ENCODE peak calls at places on chromosomes 13 and 19, in ten cellular contexts. One of them, this sample, is unnamed.

GRCh38 chr19:3723883-3724282 is 15.7 kb downstream of the TJP3 start:
- DNase-seq in mucosa of descending colon: no peak
- DNase-seq in K562: no peak
- DNase-seq in testis: no peak
- DNase-seq in colonic mucosa: no peak
- DNase-seq in tibial nerve: no peak
- DNase-seq in sigmoid colon: no peak
- DNase-seq in BJ: no peak
- DNase-seq in PC-3: no peak
- DNase-seq in iPS DF 6.9: no peak
- DNase-seq in this sample: no peak

GRCh38 chr13:86907116-86907515 is 764.1 kb upstream of the SLITRK5 start:
- DNase-seq in mucosa of descending colon: no peak
- DNase-seq in K562: no peak
- DNase-seq in testis: no peak
- DNase-seq in colonic mucosa: no peak
- DNase-seq in tibial nerve: no peak
- DNase-seq in sigmoid colon: no peak
- DNase-seq in BJ: no peak
- DNase-seq in PC-3: no peak
- DNase-seq in iPS DF 6.9: no peak
- DNase-seq in this sample: no peak

GRCh38 chr13:46119883-46120614 is 15.2 kb upstream of the CPB2 start:
- DNase-seq in mucosa of descending colon: no peak
- DNase-seq in K562: peak
- DNase-seq in testis: peak
- DNase-seq in colonic mucosa: no peak
- DNase-seq in tibial nerve: no peak
- DNase-seq in sigmoid colon: no peak
- DNase-seq in BJ: no peak
- DNase-seq in PC-3: peak
- DNase-seq in iPS DF 6.9: peak
- DNase-seq in this sample: peak

GRCh38 chr19:17872251-17873001 is 681 bp downstream of the SLC5A5 start:
- DNase-seq in mucosa of descending colon: peak
- DNase-seq in K562: no peak
- DNase-seq in testis: no peak
- DNase-seq in colonic mucosa: no peak
- DNase-seq in tibial nerve: no peak
- DNase-seq in sigmoid colon: no peak
- DNase-seq in BJ: no peak
- DNase-seq in PC-3: no peak
- DNase-seq in iPS DF 6.9: no peak
- DNase-seq in this sample: no peak

GRCh38 chr19:50719566-50719965 is at the start of gene SHANK1:
- DNase-seq in mucosa of descending colon: no peak
- DNase-seq in K562: peak
- DNase-seq in testis: no peak
- DNase-seq in colonic mucosa: no peak
- DNase-seq in tibial nerve: no peak
- DNase-seq in sigmoid colon: no peak
- DNase-seq in BJ: no peak
- DNase-seq in PC-3: no peak
- DNase-seq in iPS DF 6.9: no peak
- DNase-seq in this sample: no peak

GRCh38 chr19:43755256-43755801 is 567 bp upstream of the SMG9 start:
- DNase-seq in mucosa of descending colon: peak
- DNase-seq in K562: peak
- DNase-seq in testis: peak
- DNase-seq in colonic mucosa: peak
- DNase-seq in tibial nerve: peak
- DNase-seq in sigmoid colon: peak
- DNase-seq in BJ: no peak
- DNase-seq in PC-3: peak
- DNase-seq in iPS DF 6.9: no peak
- DNase-seq in this sample: no peak

GRCh38 chr13:45545686-45546409 is 69.7 kb downstream of the ERICH6B start:
- DNase-seq in mucosa of descending colon: no peak
- DNase-seq in K562: no peak
- DNase-seq in testis: no peak
- DNase-seq in colonic mucosa: no peak
- DNase-seq in tibial nerve: no peak
- DNase-seq in sigmoid colon: no peak
- DNase-seq in BJ: no peak
- DNase-seq in PC-3: no peak
- DNase-seq in iPS DF 6.9: no peak
- DNase-seq in this sample: no peak

GRCh38 chr13:46071590-46072249 is 19.2 kb upstream of the ZC3H13 start:
- DNase-seq in mucosa of descending colon: no peak
- DNase-seq in K562: no peak
- DNase-seq in testis: no peak
- DNase-seq in colonic mucosa: no peak
- DNase-seq in tibial nerve: no peak
- DNase-seq in sigmoid colon: no peak
- DNase-seq in BJ: no peak
- DNase-seq in PC-3: no peak
- DNase-seq in iPS DF 6.9: peak
- DNase-seq in this sample: no peak

GRCh38 chr19:35785087-35785627 is 9.8 kb downstream of the ARHGAP33 start:
- DNase-seq in mucosa of descending colon: no peak
- DNase-seq in K562: no peak
- DNase-seq in testis: no peak
- DNase-seq in colonic mucosa: no peak
- DNase-seq in tibial nerve: no peak
- DNase-seq in sigmoid colon: no peak
- DNase-seq in BJ: no peak
- DNase-seq in PC-3: no peak
- DNase-seq in iPS DF 6.9: no peak
- DNase-seq in this sample: no peak

GRCh38 chr19:35784401-35785086 is 9.2 kb downstream of the ARHGAP33 start:
- DNase-seq in mucosa of descending colon: no peak
- DNase-seq in K562: no peak
- DNase-seq in testis: no peak
- DNase-seq in colonic mucosa: no peak
- DNase-seq in tibial nerve: no peak
- DNase-seq in sigmoid colon: no peak
- DNase-seq in BJ: no peak
- DNase-seq in PC-3: no peak
- DNase-seq in iPS DF 6.9: no peak
- DNase-seq in this sample: no peak

GRCh38 chr19:35782589-35782988 is 7.2 kb downstream of the ARHGAP33 start:
- DNase-seq in mucosa of descending colon: no peak
- DNase-seq in K562: no peak
- DNase-seq in testis: no peak
- DNase-seq in colonic mucosa: no peak
- DNase-seq in tibial nerve: no peak
- DNase-seq in sigmoid colon: no peak
- DNase-seq in BJ: no peak
- DNase-seq in PC-3: no peak
- DNase-seq in iPS DF 6.9: no peak
- DNase-seq in this sample: no peak

GRCh38 chr19:35781650-35782049 is 6.3 kb downstream of the ARHGAP33 start:
- DNase-seq in mucosa of descending colon: no peak
- DNase-seq in K562: no peak
- DNase-seq in testis: no peak
- DNase-seq in colonic mucosa: no peak
- DNase-seq in tibial nerve: no peak
- DNase-seq in sigmoid colon: no peak
- DNase-seq in BJ: no peak
- DNase-seq in PC-3: no peak
- DNase-seq in iPS DF 6.9: no peak
- DNase-seq in this sample: no peak

DNA sequence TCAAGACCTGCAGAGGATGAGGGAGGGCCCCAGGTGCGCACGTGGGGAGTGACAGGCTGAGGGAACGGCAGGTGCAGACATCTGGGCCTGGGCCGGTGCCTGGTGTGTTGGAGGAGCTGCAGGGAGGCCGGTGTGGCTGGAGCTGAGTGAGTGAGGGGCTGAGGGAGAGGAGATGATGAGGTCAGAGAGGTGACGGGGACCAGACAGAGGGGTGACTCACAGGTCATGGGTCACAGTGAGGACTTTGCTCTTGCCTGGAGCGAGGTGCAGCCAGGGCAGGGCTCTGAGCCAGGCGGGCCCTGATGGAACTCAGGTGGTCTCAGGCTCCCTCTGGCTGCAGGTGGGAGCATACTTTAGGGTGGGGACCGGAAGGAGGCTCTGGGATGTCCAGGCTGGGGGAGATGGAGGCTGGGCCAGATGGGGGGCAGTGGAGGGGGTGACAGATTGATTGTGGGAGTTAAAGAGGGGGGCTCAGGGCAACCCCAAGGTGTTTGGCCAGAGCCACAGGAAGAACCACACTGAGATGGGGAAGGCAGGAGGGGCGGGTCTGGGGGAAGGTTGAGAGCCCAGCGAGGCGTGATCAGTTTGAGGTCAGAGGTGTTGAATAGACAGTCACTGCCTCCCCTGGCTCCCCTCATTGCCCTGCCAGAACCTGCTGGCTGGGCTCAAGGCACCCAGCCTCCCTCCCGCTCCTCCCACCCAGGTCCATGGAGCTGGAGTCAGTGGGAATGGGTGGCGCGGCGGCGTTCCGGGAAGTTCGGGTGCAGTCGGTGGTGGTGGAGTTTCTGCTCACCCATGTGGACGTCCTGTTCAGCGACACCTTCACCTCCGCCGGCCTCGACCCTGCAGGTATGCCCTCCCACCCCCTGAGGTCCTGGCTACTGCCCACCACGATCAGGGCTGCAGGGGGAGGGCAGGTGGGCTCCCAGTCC is 8.4 kb downstream of the ARHGAP33 start:
- DNase-seq in mucosa of descending colon: no peak
- DNase-seq in K562: no peak
- DNase-seq in testis: no peak
- DNase-seq in colonic mucosa: no peak
- DNase-seq in tibial nerve: no peak
- DNase-seq in sigmoid colon: no peak
- DNase-seq in BJ: no peak
- DNase-seq in PC-3: no peak
- DNase-seq in iPS DF 6.9: no peak
- DNase-seq in this sample: no peak
- H3K4me3 ChIP-seq in mucosa of descending colon: no peak
- H3K4me3 ChIP-seq in K562: no peak
- H3K4me3 ChIP-seq in testis: no peak
- H3K4me3 ChIP-seq in colonic mucosa: no peak
- H3K4me3 ChIP-seq in tibial nerve: no peak
- H3K4me3 ChIP-seq in sigmoid colon: no peak
- H3K4me3 ChIP-seq in BJ: no peak
- H3K4me3 ChIP-seq in PC-3: no peak
- H3K4me3 ChIP-seq in iPS DF 6.9: peak
- H3K4me3 ChIP-seq in this sample: no peak

GRCh38 chr13:109874444-109874920 is 88.1 kb upstream of the IRS2 start:
- DNase-seq in mucosa of descending colon: no peak
- DNase-seq in K562: no peak
- DNase-seq in testis: no peak
- DNase-seq in colonic mucosa: no peak
- DNase-seq in tibial nerve: no peak
- DNase-seq in sigmoid colon: no peak
- DNase-seq in BJ: no peak
- DNase-seq in PC-3: peak
- DNase-seq in iPS DF 6.9: no peak
- DNase-seq in this sample: no peak
- H3K4me3 ChIP-seq in mucosa of descending colon: no peak
- H3K4me3 ChIP-seq in K562: no peak
- H3K4me3 ChIP-seq in testis: no peak
- H3K4me3 ChIP-seq in colonic mucosa: no peak
- H3K4me3 ChIP-seq in tibial nerve: no peak
- H3K4me3 ChIP-seq in sigmoid colon: no peak
- H3K4me3 ChIP-seq in BJ: no peak
- H3K4me3 ChIP-seq in PC-3: no peak
- H3K4me3 ChIP-seq in iPS DF 6.9: no peak
- H3K4me3 ChIP-seq in this sample: no peak

GRCh38 chr19:46471116-46471733 is at the start of gene PNMA8A:
- DNase-seq in mucosa of descending colon: no peak
- DNase-seq in K562: peak
- DNase-seq in testis: peak
- DNase-seq in colonic mucosa: no peak
- DNase-seq in tibial nerve: no peak
- DNase-seq in sigmoid colon: peak
- DNase-seq in BJ: no peak
- DNase-seq in PC-3: no peak
- DNase-seq in iPS DF 6.9: peak
- DNase-seq in this sample: no peak

GRCh38 chr19:46472592-46472991 is 1.2 kb upstream of the PNMA8A start:
- DNase-seq in mucosa of descending colon: no peak
- DNase-seq in K562: no peak
- DNase-seq in testis: no peak
- DNase-seq in colonic mucosa: no peak
- DNase-seq in tibial nerve: no peak
- DNase-seq in sigmoid colon: no peak
- DNase-seq in BJ: no peak
- DNase-seq in PC-3: no peak
- DNase-seq in iPS DF 6.9: no peak
- DNase-seq in this sample: no peak

GRCh38 chr19:46474211-46474610 is 2.8 kb upstream of the PNMA8A start:
- DNase-seq in mucosa of descending colon: no peak
- DNase-seq in K562: no peak
- DNase-seq in testis: no peak
- DNase-seq in colonic mucosa: no peak
- DNase-seq in tibial nerve: no peak
- DNase-seq in sigmoid colon: no peak
- DNase-seq in BJ: no peak
- DNase-seq in PC-3: no peak
- DNase-seq in iPS DF 6.9: no peak
- DNase-seq in this sample: no peak

GRCh38 chr19:46470376-46470775 is 987 bp downstream of the PNMA8A start:
- DNase-seq in mucosa of descending colon: no peak
- DNase-seq in K562: no peak
- DNase-seq in testis: no peak
- DNase-seq in colonic mucosa: no peak
- DNase-seq in tibial nerve: no peak
- DNase-seq in sigmoid colon: no peak
- DNase-seq in BJ: no peak
- DNase-seq in PC-3: no peak
- DNase-seq in iPS DF 6.9: no peak
- DNase-seq in this sample: no peak

GRCh38 chr19:46471778-46472543 is 598 bp upstream of the PNMA8A start:
- DNase-seq in mucosa of descending colon: no peak
- DNase-seq in K562: no peak
- DNase-seq in testis: no peak
- DNase-seq in colonic mucosa: no peak
- DNase-seq in tibial nerve: no peak
- DNase-seq in sigmoid colon: no peak
- DNase-seq in BJ: no peak
- DNase-seq in PC-3: no peak
- DNase-seq in iPS DF 6.9: no peak
- DNase-seq in this sample: no peak
- H3K4me3 ChIP-seq in mucosa of descending colon: no peak
- H3K4me3 ChIP-seq in K562: peak
- H3K4me3 ChIP-seq in testis: peak
- H3K4me3 ChIP-seq in colonic mucosa: peak
- H3K4me3 ChIP-seq in tibial nerve: peak
- H3K4me3 ChIP-seq in sigmoid colon: peak
- H3K4me3 ChIP-seq in BJ: peak
- H3K4me3 ChIP-seq in PC-3: no peak
- H3K4me3 ChIP-seq in iPS DF 6.9: peak
- H3K4me3 ChIP-seq in this sample: peak

DNA sequence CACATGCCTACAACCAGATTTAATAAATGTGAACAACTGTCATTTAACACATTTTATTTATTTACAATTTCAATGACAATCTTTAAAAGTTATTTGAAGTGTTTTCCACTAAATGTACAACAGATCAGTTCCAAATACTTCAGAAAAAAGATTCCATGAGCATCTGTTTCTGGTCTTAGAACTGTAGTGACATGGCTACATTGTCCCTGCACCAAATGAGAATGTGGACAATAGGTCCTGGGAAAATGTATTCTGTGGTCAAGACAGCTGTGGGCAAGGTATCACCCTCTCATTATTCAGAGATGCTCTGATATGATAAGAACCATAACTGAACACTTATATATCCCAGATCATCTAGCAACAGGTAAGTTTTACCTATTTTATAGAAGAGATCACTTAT is 43.7 kb downstream of the ELF1 start:
- DNase-seq in mucosa of descending colon: no peak
- DNase-seq in K562: no peak
- DNase-seq in testis: no peak
- DNase-seq in colonic mucosa: no peak
- DNase-seq in tibial nerve: no peak
- DNase-seq in sigmoid colon: no peak
- DNase-seq in BJ: no peak
- DNase-seq in PC-3: peak
- DNase-seq in iPS DF 6.9: no peak
- DNase-seq in this sample: no peak
- H3K4me3 ChIP-seq in mucosa of descending colon: no peak
- H3K4me3 ChIP-seq in K562: no peak
- H3K4me3 ChIP-seq in testis: no peak
- H3K4me3 ChIP-seq in colonic mucosa: no peak
- H3K4me3 ChIP-seq in tibial nerve: no peak
- H3K4me3 ChIP-seq in sigmoid colon: no peak
- H3K4me3 ChIP-seq in BJ: no peak
- H3K4me3 ChIP-seq in PC-3: no peak
- H3K4me3 ChIP-seq in iPS DF 6.9: no peak
- H3K4me3 ChIP-seq in this sample: no peak